ENCODE peak calls at places on chromosomes 11 and 22, in ten cellular contexts. K, M, Z, P, G, B, J, L, F and N are unnamed samples.

GRCh38 chr22:32515074-32515473 is 40.5 kb downstream of the FBXO7 start:
- DNase-seq in K (no peak), M (no peak), Z (no peak), P (no peak), G (no peak), B (no peak), J (no peak), L (no peak), F (no peak), N (no peak)

GRCh38 chr11:119192111-119192510 is 6.8 kb downstream of the NHERF4 start:
- DNase-seq in K (peak), M (no peak), Z (no peak), P (peak), G (no peak), B (peak), J (no peak), L (no peak), F (no peak), N (no peak)

GRCh38 chr11:100925935-100926334 is 203.7 kb downstream of the PGR start:
- DNase-seq in K (no peak), M (no peak), Z (no peak), P (peak), G (no peak), B (peak), J (peak), L (no peak), F (peak), N (peak)

GRCh38 chr11:64223001-64223651 is 2.9 kb downstream of the TRPT1 start:
- DNase-seq in K (no peak), M (no peak), Z (no peak), P (no peak), G (no peak), B (no peak), J (no peak), L (peak), F (no peak), N (no peak)

GRCh38 chr22:29369460-29369859 is 18.9 kb downstream of the AP1B1 start:
- DNase-seq in K (peak), M (no peak), Z (peak), P (peak), G (no peak), B (peak), J (no peak), L (no peak), F (peak), N (peak)

GRCh38 chr11:117256573-117256972 is 24.1 kb downstream of the RNF214 start:
- DNase-seq in K (no peak), M (no peak), Z (no peak), P (peak), G (no peak), B (peak), J (no peak), L (no peak), F (peak), N (no peak)

GRCh38 chr11:41282436-41282835 is 177.0 kb downstream of the LRRC4C start:
- DNase-seq in K (no peak), M (no peak), Z (no peak), P (no peak), G (no peak), B (no peak), J (no peak), L (no peak), F (no peak), N (no peak)

GRCh38 chr22:26713823-26714449 is 56.5 kb downstream of the MIAT start:
- DNase-seq in K (no peak), M (no peak), Z (no peak), P (peak), G (no peak), B (peak), J (no peak), L (no peak), F (peak), N (peak)

GRCh38 chr22:34993548-34993947 is 72.4 kb upstream of the ISX start:
- DNase-seq in K (no peak), M (no peak), Z (no peak), P (no peak), G (no peak), B (peak), J (no peak), L (no peak), F (no peak), N (no peak)

GRCh38 chr11:103532133-103532788 is 423.0 kb downstream of the DYNC2H1 start:
- DNase-seq in K (no peak), M (peak), Z (no peak), P (peak), G (no peak), B (peak), J (peak), L (no peak), F (peak), N (peak)

DNA sequence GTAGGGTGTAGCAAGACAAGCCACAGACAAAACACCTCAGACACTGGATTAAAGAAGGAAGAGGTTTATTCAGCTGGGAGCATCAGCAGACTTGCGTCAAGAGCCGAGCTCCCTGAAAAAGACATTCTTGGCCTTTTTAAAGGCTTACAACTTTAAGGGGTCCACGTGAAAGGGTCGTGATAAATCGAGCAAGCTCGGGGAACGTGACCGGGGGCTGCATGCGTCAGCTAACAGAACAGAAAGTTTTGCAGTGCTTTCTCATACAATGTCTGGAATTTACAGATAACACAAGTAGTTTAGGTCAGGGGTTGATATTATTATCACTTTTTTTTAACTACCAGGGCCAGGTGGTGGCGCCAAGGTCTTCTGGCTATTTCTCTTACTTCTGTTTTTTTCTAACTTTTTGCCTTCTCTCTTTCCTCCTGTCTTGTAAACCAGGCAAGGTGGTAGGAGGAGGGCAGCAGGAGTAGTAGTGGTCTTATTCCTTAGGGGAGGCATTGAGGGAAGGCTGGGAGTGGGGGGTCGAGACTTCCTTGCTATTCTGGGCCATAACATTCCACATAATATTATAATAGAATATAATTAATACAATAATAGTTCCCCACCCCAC is 631 bp upstream of the ALDH3B1 start:
- DNase-seq in K (no peak), M (no peak), Z (peak), P (peak), G (peak), B (peak), J (no peak), L (no peak), F (peak), N (no peak)
- TF ChIP-seq CTCF in K (no peak), M (peak), Z (no peak), P (peak), G (peak), B (peak), J (peak), L (no peak), F (peak), N (peak)

GRCh38 chr11:1485504-1485885 is 1.1 kb downstream of the MOB2 start:
- DNase-seq in K (peak), M (no peak), Z (peak), P (no peak), G (no peak), B (no peak), J (no peak), L (peak), F (no peak), N (no peak)
- H3K4me3 ChIP-seq in K (peak), M (no peak), Z (no peak), P (no peak), G (no peak), B (no peak), J (no peak), L (no peak), F (no peak), N (no peak)

GRCh38 chr11:36711104-36711825 is 113.2 kb upstream of the RAG2 start:
- DNase-seq in K (no peak), M (no peak), Z (no peak), P (no peak), G (no peak), B (no peak), J (no peak), L (no peak), F (no peak), N (no peak)
- TF ChIP-seq CTCF in K (no peak), M (peak), Z (no peak), P (no peak), G (no peak), B (no peak), J (peak), L (no peak), F (peak), N (peak)

GRCh38 chr22:46087336-46087690 is 63.0 kb upstream of the PPARA start:
- DNase-seq in K (no peak), M (no peak), Z (no peak), P (no peak), G (no peak), B (no peak), J (no peak), L (no peak), F (no peak), N (no peak)
- H3K4me3 ChIP-seq in K (peak), M (peak), Z (peak), P (peak), G (no peak), B (peak), J (peak), L (no peak), F (no peak), N (peak)

GRCh38 chr11:86571273-86571948 is 101.0 kb downstream of the ME3 start:
- DNase-seq in K (no peak), M (no peak), Z (no peak), P (no peak), G (no peak), B (no peak), J (no peak), L (no peak), F (no peak), N (no peak)
- TF ChIP-seq CTCF in K (no peak), M (peak), Z (no peak), P (peak), G (no peak), B (peak), J (peak), L (peak), F (peak), N (peak)

DNA sequence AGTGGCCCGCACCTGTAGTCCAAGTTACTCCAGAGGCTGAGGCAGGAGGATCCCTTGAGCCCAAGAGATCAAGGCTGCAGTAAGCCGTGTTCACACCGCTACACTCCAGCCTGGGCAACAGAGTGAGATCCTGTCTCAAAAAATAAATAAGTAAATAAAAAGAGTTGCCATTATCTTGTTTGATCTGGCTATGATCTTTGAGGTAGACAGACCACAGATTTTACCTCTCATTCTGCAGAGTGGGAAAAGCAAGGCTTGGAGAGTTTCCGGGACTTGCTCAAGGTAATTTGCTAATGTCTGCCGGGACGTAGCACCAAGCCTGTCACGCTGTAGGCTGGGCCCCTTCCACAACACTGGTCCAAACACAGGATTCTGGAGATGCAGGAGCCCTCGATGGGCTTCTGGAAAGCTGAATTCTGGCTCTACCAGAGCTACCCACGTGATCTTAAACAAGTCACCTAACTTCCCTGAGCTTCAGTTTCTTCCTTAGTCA is 6.8 kb downstream of the GRAP2 start:
- DNase-seq in K (no peak), M (no peak), Z (no peak), P (no peak), G (no peak), B (no peak), J (no peak), L (no peak), F (no peak), N (no peak)
- H3K4me3 ChIP-seq in K (peak), M (no peak), Z (no peak), P (no peak), G (no peak), B (no peak), J (no peak), L (no peak), F (no peak), N (no peak)

GRCh38 chr11:102309621-102310541 is 7.4 kb upstream of the BIRC3 start:
- DNase-seq in K (peak), M (no peak), Z (no peak), P (peak), G (no peak), B (no peak), J (no peak), L (no peak), F (no peak), N (no peak)
- TF ChIP-seq CTCF in K (no peak), M (peak), Z (no peak), P (no peak), G (no peak), B (no peak), J (peak), L (no peak), F (no peak), N (no peak)